ENCODE peak calls at places on chromosomes 13 and 19, in five cellular contexts. G is CD4-positive, alpha-beta memory T cell; U is SJSA1; C is neuronal stem cell; A is left ventricle myocardium inferior. S is an unnamed sample.
A peak's percentile ranks its signal among the peaks of the same experiment; 100 is the strongest.

GRCh38 chr13:29978211-29978610 is 127.8 kb upstream of the UBL3 start:
- DNase-seq in G (no peak), U (no peak), C (no peak), A (no peak), S (no peak)

GRCh38 chr19:42232435-42232834 is 10.0 kb downstream of the GSK3A start:
- DNase-seq in G (no peak), U (no peak), C (no peak), A (no peak), S (no peak)

GRCh38 chr13:85970727-85971126 is 171.5 kb upstream of the SLITRK6 start:
- DNase-seq in G (no peak), U (no peak), C (no peak), A (no peak), S (no peak)

GRCh38 chr13:37869506-37869755 is 141 bp downstream of the TRPC4 start:
- DNase-seq in G (no peak), U (no peak), C (peak; percentile 48), A (no peak), S (no peak)

GRCh38 chr19:41774515-41774980 is 19.2 kb downstream of the CEACAM6 start:
- DNase-seq in G (peak; percentile 76), U (no peak), C (no peak), A (no peak), S (peak; percentile 91)

GRCh38 chr13:27159806-27160563 is 11.6 kb downstream of the USP12 start:
- DNase-seq in G (no peak), U (no peak), C (no peak), A (no peak), S (no peak)

GRCh38 chr19:43524922-43525835 is 1.8 kb downstream of the ETHE1 start:
- DNase-seq in G (peak; percentile 49), U (no peak), C (no peak), A (peak; percentile 49), S (peak; percentile 60)

GRCh38 chr19:58577581-58578429 is 4.7 kb upstream of the MZF1 start:
- DNase-seq in G (no peak), U (peak; percentile 17), C (no peak), A (peak; percentile 12), S (no peak)

GRCh38 chr13:73141292-73141771 is 82.5 kb downstream of the KLF5 start:
- DNase-seq in G (no peak), U (no peak), C (peak; percentile 21), A (no peak), S (no peak)

GRCh38 chr19:49216076-49216475 is 58.5 kb downstream of the TRPM4 start:
- DNase-seq in G (no peak), U (peak; percentile 86), C (no peak), A (no peak), S (peak; percentile 58)

GRCh38 chr13:45219123-45219891 is 18.5 kb upstream of the KCTD4 start:
- DNase-seq in G (no peak), U (no peak), C (no peak), A (no peak), S (peak; percentile 41)

GRCh38 chr13:29935309-29935981 is 85.0 kb upstream of the UBL3 start:
- DNase-seq in G (peak; percentile 82), U (no peak), C (no peak), A (no peak), S (no peak)

GRCh38 chr13:39688699-39689405 is 33.4 kb downstream of the COG6 start:
- DNase-seq in G (no peak), U (no peak), C (no peak), A (no peak), S (no peak)

GRCh38 chr19:49891393-49891792 is 5.3 kb downstream of the IL4I1 start:
- DNase-seq in G (no peak), U (no peak), C (no peak), A (no peak), S (no peak)

GRCh38 chr19:50328257-50329145 is 676 bp downstream of the KCNC3 start:
- DNase-seq in G (no peak), U (no peak), C (no peak), A (no peak), S (no peak)

GRCh38 chr13:32092471-32092870 is 60.9 kb downstream of the FRY start:
- DNase-seq in G (no peak), U (no peak), C (no peak), A (no peak), S (no peak)

GRCh38 chr13:109989155-109989554 is 202.8 kb upstream of the IRS2 start:
- DNase-seq in G (no peak), U (peak; percentile 79), C (no peak), A (no peak), S (no peak)

GRCh38 chr19:48490980-48491792 is 20.4 kb downstream of the LMTK3 start:
- DNase-seq in G (peak; percentile 47), U (no peak), C (no peak), A (no peak), S (no peak)

GRCh38 chr13:42377640-42378382 is 105.9 kb downstream of the AKAP11 start:
- DNase-seq in G (no peak), U (no peak), C (no peak), A (no peak), S (no peak)

GRCh38 chr19:50365434-50366306 is at the start of gene NAPSA:
- DNase-seq in G (no peak), U (no peak), C (no peak), A (no peak), S (no peak)

GRCh38 chr13:98143601-98144500 is 957 bp downstream of the FARP1 start:
- DNase-seq in G (no peak), U (no peak), C (no peak), A (peak; percentile 20), S (peak; percentile 11)

GRCh38 chr19:34461375-34462100 is 20.0 kb upstream of the WTIP start:
- DNase-seq in G (no peak), U (no peak), C (no peak), A (no peak), S (no peak)

GRCh38 chr19:5666921-5667610 is 13.2 kb downstream of the MICOS13 start:
- DNase-seq in G (no peak), U (no peak), C (no peak), A (no peak), S (no peak)

GRCh38 chr19:46016426-46017094 is 6.3 kb downstream of the PGLYRP1 start:
- DNase-seq in G (peak; percentile 79), U (peak; percentile 77), C (peak; percentile 81), A (peak; percentile 83), S (no peak)

GRCh38 chr13:46121033-46121432 is 16.2 kb upstream of the CPB2 start:
- DNase-seq in G (no peak), U (no peak), C (no peak), A (no peak), S (peak; percentile 57)

GRCh38 chr13:19927117-19927734 is 31.3 kb upstream of the ZMYM2 start:
- DNase-seq in G (peak; percentile 26), U (no peak), C (no peak), A (no peak), S (peak; percentile 38)

GRCh38 chr13:99978781-99979452 is 2.7 kb upstream of the ZIC2 start:
- DNase-seq in G (peak; percentile 19), U (peak; percentile 70), C (no peak), A (no peak), S (no peak)

GRCh38 chr19:46748325-46749109 is 2.3 kb upstream of the STRN4 start:
- DNase-seq in G (peak; percentile 63), U (peak; percentile 78), C (peak; percentile 57), A (peak; percentile 59), S (no peak)

DNA sequence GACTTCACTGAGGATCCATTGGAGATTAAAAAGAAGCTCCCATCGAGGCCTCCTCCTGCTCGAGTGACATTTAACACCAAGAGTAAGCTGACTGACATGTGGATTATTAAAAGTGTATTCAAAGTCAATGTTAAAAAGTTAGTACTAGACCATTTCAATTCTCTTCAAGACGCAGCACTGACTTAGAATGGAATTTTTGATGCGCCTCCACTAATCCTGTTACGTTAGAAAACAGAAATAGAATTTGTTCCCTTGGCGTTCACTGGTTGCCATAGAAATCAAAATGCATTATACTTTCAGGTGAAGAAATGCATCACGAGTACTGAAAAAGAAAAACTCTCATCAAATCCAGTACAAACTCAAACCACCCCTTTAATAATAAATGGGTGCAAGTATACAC is 42.2 kb downstream of the BRD4 start:
- DNase-seq in G (no peak), U (no peak), C (no peak), A (no peak), S (no peak)
- H3K27ac ChIP-seq in G (peak overlapping the region; percentile 14), U (no peak overlapping the region), C (no peak overlapping the region), A (peak overlapping the region; percentile 25), S (no peak overlapping the region)

GRCh38 chr13:50599046-50599445 is 244.4 kb downstream of the DLEU7 start:
- DNase-seq in G (no peak), U (no peak), C (no peak), A (no peak), S (no peak)

GRCh38 chr13:50599927-50600326 is 243.6 kb downstream of the DLEU7 start:
- DNase-seq in G (no peak), U (no peak), C (no peak), A (no peak), S (no peak)

GRCh38 chr13:50596103-50596502 is 247.4 kb downstream of the DLEU7 start:
- DNase-seq in G (no peak), U (no peak), C (no peak), A (no peak), S (no peak)

GRCh38 chr13:50596776-50597203 is 246.7 kb downstream of the DLEU7 start:
- DNase-seq in G (no peak), U (no peak), C (no peak), A (no peak), S (no peak)

DNA sequence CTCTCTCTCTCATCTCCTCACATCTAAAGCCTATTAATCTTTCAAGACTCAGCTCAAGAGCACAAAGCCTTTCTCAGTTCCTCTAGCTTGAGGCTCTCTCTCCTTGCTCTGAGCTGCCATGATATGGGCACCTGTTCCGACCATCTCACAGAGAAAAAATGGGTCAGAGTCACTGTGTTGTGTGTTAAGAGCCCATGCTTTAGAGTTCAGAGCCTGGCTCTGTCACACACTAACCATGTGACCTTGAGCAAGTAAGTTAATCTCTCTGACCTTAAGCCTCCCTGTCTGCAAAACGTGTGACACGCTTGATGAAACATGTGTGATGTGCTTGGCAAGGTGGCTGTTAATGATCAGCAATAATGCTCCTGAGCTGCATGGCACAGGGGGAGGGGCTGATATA is 245.2 kb downstream of the DLEU7 start:
- DNase-seq in G (no peak), U (no peak), C (no peak), A (no peak), S (no peak)
- H3K4me1 ChIP-seq in G (peaks cover 19% of the 10 kb centered on the region), U (peaks cover 7% of the 10 kb centered on the region), C (peaks cover 17% of the 10 kb centered on the region), A (peaks cover 66% of the 10 kb centered on the region), S (no peaks in the 10 kb centered on the region)

GRCh38 chr19:37926711-37927110 is 19.7 kb downstream of the SIPA1L3 start:
- DNase-seq in G (no peak), U (no peak), C (no peak), A (no peak), S (no peak)
- H3K27ac ChIP-seq in G (no peak overlapping the region), U (no peak overlapping the region), C (no peak overlapping the region), A (no peak overlapping the region), S (no peak overlapping the region)

GRCh38 chr13:113426591-113426986 is 26.7 kb downstream of the ADPRHL1 start:
- DNase-seq in G (no peak), U (no peak), C (no peak), A (no peak), S (no peak)
- H3K4me1 ChIP-seq in G (no peaks in the 10 kb centered on the region), U (peaks cover 5% of the 10 kb centered on the region), C (peaks cover 5% of the 10 kb centered on the region), A (peaks cover 17% of the 10 kb centered on the region), S (no peaks in the 10 kb centered on the region)

DNA sequence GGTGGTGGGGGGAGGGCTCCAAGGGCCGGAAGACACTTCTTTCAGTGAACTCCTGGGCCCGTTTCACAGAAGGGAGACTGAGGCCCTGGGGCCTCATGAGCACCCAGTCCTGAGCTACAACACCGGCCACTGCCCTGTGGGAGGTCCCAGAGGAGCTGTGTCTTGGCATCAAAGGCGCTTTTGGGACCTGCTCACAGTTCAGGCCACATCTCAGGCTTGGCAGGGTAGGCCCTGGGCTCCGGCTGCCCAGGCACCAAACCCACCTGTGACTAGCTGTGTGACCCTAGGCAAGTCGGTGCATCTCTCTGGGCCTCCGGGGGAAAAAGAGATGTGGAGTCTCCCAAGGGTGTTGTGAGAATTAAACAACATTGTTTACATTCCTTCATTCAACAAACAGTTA is 29.5 kb downstream of the NFILZ start:
- DNase-seq in G (no peak), U (no peak), C (no peak), A (no peak), S (no peak)
- H3K27ac ChIP-seq in G (no peak overlapping the region), U (no peak overlapping the region), C (no peak overlapping the region), A (no peak overlapping the region), S (no peak overlapping the region)